ENCODE peak calls at places on chromosomes 3 and 15, in seven cellular contexts. One of them, this sample, is unnamed.

GRCh38 chr15:96285306-96285705 is 45.2 kb upstream of the NR2F2 start:
- DNase-seq in foreskin fibroblast: peak; percentile 98
- DNase-seq in anterior cingulate cortex: no peak
- DNase-seq in GM10248: no peak
- DNase-seq in left ventricle myocardium superior: peak; percentile 23
- DNase-seq in H1: no peak
- DNase-seq in NCI-H1092 treated with DMSO at 0.1 percent for 48 hours: no peak
- DNase-seq in this sample: no peak

GRCh38 chr3:164452707-164453106 is 625.6 kb downstream of the SI start:
- DNase-seq in NCI-H1092 treated with DMSO at 0.1 percent for 48 hours: no peak
- DNase-seq in H1: no peak
- DNase-seq in anterior cingulate cortex: no peak
- DNase-seq in foreskin fibroblast: no peak
- DNase-seq in GM10248: no peak
- DNase-seq in left ventricle myocardium superior: no peak
- DNase-seq in this sample: no peak

GRCh38 chr15:92882697-92883642 is 17.2 kb upstream of the CHD2 start:
- DNase-seq in foreskin fibroblast: no peak
- DNase-seq in anterior cingulate cortex: no peak
- DNase-seq in left ventricle myocardium superior: peak; percentile 64
- DNase-seq in H1: no peak
- DNase-seq in GM10248: peak; percentile 24
- DNase-seq in NCI-H1092 treated with DMSO at 0.1 percent for 48 hours: no peak
- DNase-seq in this sample: peak; percentile 55

GRCh38 chr3:14792691-14793121 is 26.1 kb upstream of the FGD5 start:
- DNase-seq in anterior cingulate cortex: no peak
- DNase-seq in foreskin fibroblast: no peak
- DNase-seq in left ventricle myocardium superior: no peak
- DNase-seq in NCI-H1092 treated with DMSO at 0.1 percent for 48 hours: no peak
- DNase-seq in GM10248: no peak
- DNase-seq in H1: no peak
- DNase-seq in this sample: no peak

GRCh38 chr3:46549408-46549904 is 16.6 kb downstream of the LRRC2 start:
- DNase-seq in GM10248: no peak
- DNase-seq in NCI-H1092 treated with DMSO at 0.1 percent for 48 hours: no peak
- DNase-seq in H1: no peak
- DNase-seq in foreskin fibroblast: no peak
- DNase-seq in anterior cingulate cortex: no peak
- DNase-seq in left ventricle myocardium superior: no peak
- DNase-seq in this sample: no peak

GRCh38 chr3:194775731-194776130 is 90.0 kb downstream of the FAM43A start:
- DNase-seq in anterior cingulate cortex: no peak
- DNase-seq in NCI-H1092 treated with DMSO at 0.1 percent for 48 hours: no peak
- DNase-seq in H1: no peak
- DNase-seq in foreskin fibroblast: no peak
- DNase-seq in left ventricle myocardium superior: no peak
- DNase-seq in GM10248: no peak
- DNase-seq in this sample: no peak

GRCh38 chr3:16288664-16289063 is 23.7 kb downstream of the OXNAD1 start:
- DNase-seq in anterior cingulate cortex: no peak
- DNase-seq in NCI-H1092 treated with DMSO at 0.1 percent for 48 hours: no peak
- DNase-seq in H1: no peak
- DNase-seq in GM10248: no peak
- DNase-seq in foreskin fibroblast: no peak
- DNase-seq in left ventricle myocardium superior: peak; percentile 55
- DNase-seq in this sample: no peak

GRCh38 chr3:105195260-105195659 is 171.4 kb upstream of the ALCAM start:
- DNase-seq in left ventricle myocardium superior: no peak
- DNase-seq in H1: no peak
- DNase-seq in foreskin fibroblast: peak; percentile 36
- DNase-seq in anterior cingulate cortex: no peak
- DNase-seq in GM10248: no peak
- DNase-seq in NCI-H1092 treated with DMSO at 0.1 percent for 48 hours: no peak
- DNase-seq in this sample: no peak

GRCh38 chr3:185484296-185484695 is 14.5 kb downstream of the TMEM41A start:
- DNase-seq in NCI-H1092 treated with DMSO at 0.1 percent for 48 hours: no peak
- DNase-seq in foreskin fibroblast: no peak
- DNase-seq in H1: no peak
- DNase-seq in left ventricle myocardium superior: no peak
- DNase-seq in anterior cingulate cortex: no peak
- DNase-seq in GM10248: no peak
- DNase-seq in this sample: no peak

GRCh38 chr15:82540984-82541431 is 751 bp upstream of the RPS17 start:
- DNase-seq in anterior cingulate cortex: no peak
- DNase-seq in GM10248: no peak
- DNase-seq in foreskin fibroblast: no peak
- DNase-seq in NCI-H1092 treated with DMSO at 0.1 percent for 48 hours: no peak
- DNase-seq in left ventricle myocardium superior: no peak
- DNase-seq in H1: no peak
- DNase-seq in this sample: no peak